ENCODE peak calls at places on chromosomes 5 and 9, in four cellular contexts. L, Q, N and H are unnamed samples.

GRCh38 chr5:170138273-170138672 is 32.6 kb downstream of the FOXI1 start:
- DNase-seq in N (no peak), L (no peak), Q (no peak), H (no peak)

GRCh38 chr5:25862276-25862675 is 1176.1 kb downstream of the CDH9 start:
- DNase-seq in Q (no peak), N (no peak), L (no peak), H (peak)

GRCh38 chr5:113166285-113166684 is 189.7 kb downstream of the DCP2 start:
- DNase-seq in L (no peak), N (no peak), Q (no peak), H (no peak)

GRCh38 chr5:157680239-157680638 is 8.9 kb downstream of the C5orf52 start:
- DNase-seq in Q (no peak), L (no peak), N (no peak), H (no peak)

GRCh38 chr5:432201-432927 is 10.6 kb upstream of the EXOC3 start:
- DNase-seq in Q (no peak), N (no peak), L (no peak), H (no peak)

GRCh38 chr9:37383876-37384715 is 38.4 kb upstream of the GRHPR start:
- DNase-seq in N (no peak), Q (no peak), L (no peak), H (no peak)

GRCh38 chr9:87327567-87328125 is 170.0 kb upstream of the DAPK1 start:
- DNase-seq in N (no peak), Q (no peak), L (no peak), H (no peak)

GRCh38 chr5:174601937-174602336 is 122.4 kb upstream of the MSX2 start:
- DNase-seq in Q (no peak), L (no peak), N (no peak), H (no peak)

GRCh38 chr5:137602721-137603273 is 103.7 kb upstream of the SPOCK1 start:
- DNase-seq in N (no peak), L (no peak), Q (no peak), H (no peak)

GRCh38 chr5:74173260-74173659 is 467.3 kb downstream of the ENC1 start:
- DNase-seq in Q (no peak), L (no peak), N (no peak), H (no peak)

DNA sequence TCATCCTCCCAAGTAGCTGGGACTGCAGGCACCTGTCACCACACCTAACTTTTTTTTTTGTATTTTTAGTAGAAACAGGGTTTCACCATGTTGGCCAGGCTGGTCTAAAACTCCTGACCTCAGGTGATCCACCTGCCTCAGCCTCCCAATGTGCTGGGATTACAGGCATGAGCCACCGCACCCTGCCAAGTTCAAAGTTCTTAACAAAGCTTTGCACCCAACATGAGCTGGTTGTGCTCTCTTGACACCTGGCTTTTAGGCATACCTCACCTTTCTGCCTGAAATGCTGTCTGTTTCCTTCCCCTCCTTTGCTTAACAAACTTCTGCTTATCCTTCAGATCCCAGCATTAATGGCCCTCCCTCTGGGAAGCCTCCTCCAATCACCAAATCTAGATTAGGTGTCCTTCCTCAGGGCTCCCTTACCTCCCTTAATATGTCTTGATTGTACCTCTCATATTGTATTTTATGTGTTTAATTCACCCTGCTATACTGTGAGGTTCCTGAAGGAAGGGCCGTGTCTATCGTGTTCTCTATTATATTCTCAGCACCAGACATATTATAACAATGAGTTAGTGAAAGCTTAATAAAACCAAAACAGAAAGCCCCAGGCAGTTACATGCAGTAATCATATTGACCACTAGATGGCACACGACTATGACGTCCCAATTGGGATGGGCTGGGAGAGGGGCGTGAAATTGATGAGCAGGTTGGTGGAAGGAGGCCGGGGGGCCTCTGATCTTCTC is 62.9 kb upstream of the PPARGC1B start:
- DNase-seq in L (peak), Q (peak), N (peak), H (peak)
- TF ChIP-seq NR2C2 in L (no peak), Q (no peak), N (no peak), H (no peak)

GRCh38 chr9:91557352-91557751 is 133.7 kb upstream of the NFIL3 start:
- DNase-seq in Q (no peak), N (no peak), L (no peak), H (no peak)

GRCh38 chr9:91562412-91562811 is 138.8 kb upstream of the NFIL3 start:
- DNase-seq in Q (no peak), N (no peak), L (no peak), H (no peak)

GRCh38 chr9:91555132-91555531 is 131.5 kb upstream of the NFIL3 start:
- DNase-seq in L (no peak), N (no peak), Q (no peak), H (no peak)

GRCh38 chr9:91560301-91560700 is 136.7 kb upstream of the NFIL3 start:
- DNase-seq in Q (no peak), L (no peak), N (no peak), H (no peak)

DNA sequence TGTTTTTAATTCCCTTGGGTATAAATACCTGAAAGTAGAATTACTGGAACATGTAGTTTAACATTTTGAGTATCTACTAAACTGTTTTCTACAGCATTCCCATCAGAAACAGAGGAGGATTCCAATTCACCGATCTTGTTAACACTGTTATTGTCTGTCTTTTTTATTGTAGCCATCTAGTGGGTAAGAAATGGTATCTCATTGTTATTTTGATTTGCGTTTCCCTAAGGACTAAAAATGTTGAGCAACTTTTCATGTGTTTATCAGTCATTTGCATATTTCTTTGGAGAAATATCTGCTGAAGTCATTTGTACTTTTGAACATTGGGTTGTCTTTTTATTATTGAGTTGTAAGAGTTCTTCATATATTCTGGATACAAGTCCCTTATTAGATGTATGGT is 135.2 kb upstream of the NFIL3 start:
- DNase-seq in Q (no peak), L (no peak), N (no peak), H (no peak)
- TF ChIP-seq ESRRA in Q (no peak), L (no peak), N (no peak), H (no peak)

DNA sequence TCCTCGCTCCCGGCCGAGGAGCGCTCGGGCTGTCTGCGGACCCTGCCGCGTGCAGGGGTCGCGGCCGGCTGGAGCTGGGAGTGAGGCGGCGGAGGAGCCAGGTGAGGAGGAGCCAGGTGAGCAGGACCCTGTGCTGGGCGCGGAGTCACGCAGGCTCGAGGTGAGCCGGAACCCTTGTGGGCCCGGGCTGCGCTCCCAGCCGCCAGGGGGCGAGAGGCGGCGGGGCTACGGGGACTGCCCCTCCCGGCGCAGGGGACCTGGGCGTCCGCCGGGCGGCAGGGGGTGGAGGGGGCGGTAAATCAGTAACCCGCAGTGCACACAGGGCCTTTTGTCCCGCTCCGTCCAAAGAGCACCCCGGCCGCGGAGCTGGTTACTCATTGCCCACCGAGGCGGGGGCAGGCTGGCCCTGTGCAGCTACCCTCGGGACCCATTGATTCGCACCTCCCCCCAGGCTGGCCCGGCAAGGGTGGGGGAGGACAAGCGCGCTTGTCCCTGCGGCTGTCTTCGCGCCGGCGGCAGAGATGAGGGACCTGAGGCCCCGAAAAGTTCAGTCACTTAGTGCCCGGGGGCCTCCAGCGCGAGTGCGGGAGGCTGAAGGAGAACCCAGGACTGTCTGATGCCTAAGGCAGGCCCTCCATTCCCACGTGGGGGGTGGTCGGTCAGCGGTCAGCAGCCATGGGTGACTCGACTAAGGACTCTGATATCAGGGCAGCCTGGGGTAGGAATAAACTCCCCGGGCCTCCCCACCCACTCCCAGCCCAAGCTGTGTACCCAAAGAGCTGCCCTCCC is 397 bp downstream of the FGFR4 start:
- DNase-seq in Q (peak), L (peak), N (peak), H (peak)
- TF ChIP-seq NR2C2 in Q (peak), L (no peak), N (no peak), H (no peak)

GRCh38 chr9:33082135-33082534 is 5.7 kb upstream of the SMU1 start:
- DNase-seq in N (no peak), Q (peak), L (no peak), H (no peak)
- TF ChIP-seq ESRRA in N (no peak), Q (no peak), L (no peak), H (no peak)

GRCh38 chr5:168409601-168410458 is 76.4 kb upstream of the RARS1 start:
- DNase-seq in L (no peak), N (peak), Q (no peak), H (no peak)
- TF ChIP-seq NR2C2 in L (no peak), N (no peak), Q (no peak), H (no peak)

GRCh38 chr5:129384736-129385135 is 75.4 kb upstream of the ADAMTS19 start:
- DNase-seq in N (no peak), L (no peak), Q (no peak), H (no peak)
- TF ChIP-seq ESRRA in N (no peak), L (no peak), Q (no peak), H (no peak)